ENCODE peak calls at places on chromosomes 1 and 21, in five cellular contexts. T, I, A, X and S are unnamed samples.

GRCh38 chr1:167541610-167542009 is 12.0 kb downstream of the CREG1 start:
- DNase-seq in I (no peak), T (no peak), X (no peak), A (no peak), S (no peak)

GRCh38 chr1:92784051-92784638 is 763 bp downstream of the EVI5 start:
- DNase-seq in X (peak), I (no peak), A (peak), T (no peak), S (no peak)

GRCh38 chr1:245216356-245217110 is 61.7 kb downstream of the KIF26B start:
- DNase-seq in T (no peak), A (no peak), X (no peak), I (no peak), S (no peak)

GRCh38 chr1:205843031-205843859 is 6.7 kb downstream of the PM20D1 start:
- DNase-seq in T (no peak), I (no peak), A (no peak), X (no peak), S (no peak)

GRCh38 chr1:101388904-101389546 is 152.2 kb downstream of the S1PR1 start:
- DNase-seq in T (no peak), A (no peak), X (peak), I (no peak), S (no peak)

GRCh38 chr21:14551741-14552140 is 5.6 kb upstream of the SAMSN1 start:
- DNase-seq in I (no peak), T (no peak), A (no peak), X (no peak), S (no peak)

GRCh38 chr1:119040906-119041305 is 52.8 kb upstream of the TBX15 start:
- DNase-seq in T (no peak), A (peak), I (no peak), X (no peak), S (no peak)

GRCh38 chr1:246930830-246931548 is 759 bp downstream of the AHCTF1 start:
- DNase-seq in A (peak), T (no peak), X (peak), I (peak), S (peak)

GRCh38 chr1:82578086-82578726 is 777.5 kb downstream of the ADGRL2 start:
- DNase-seq in A (no peak), T (no peak), X (no peak), I (no peak), S (no peak)

GRCh38 chr21:27258756-27259429 is 292.0 kb upstream of the ADAMTS5 start:
- DNase-seq in X (no peak), I (no peak), T (no peak), A (no peak), S (no peak)

GRCh38 chr1:243575070-243575469 is 275.0 kb downstream of the AKT3 start:
- DNase-seq in T (no peak), X (peak), A (no peak), I (no peak), S (no peak)

GRCh38 chr1:112589766-112590165 is 29.2 kb downstream of the ST7L start:
- DNase-seq in A (no peak), I (no peak), X (no peak), T (no peak), S (peak)

GRCh38 chr1:41784516-41785279 is 134.0 kb downstream of the HIVEP3 start:
- DNase-seq in T (no peak), I (no peak), X (no peak), A (no peak), S (no peak)

GRCh38 chr1:23793018-23793781 is 2.3 kb downstream of the LYPLA2 start:
- DNase-seq in I (no peak), T (no peak), X (peak), A (peak), S (no peak)

GRCh38 chr1:215957692-215958091 is 390.6 kb downstream of the KCTD3 start:
- DNase-seq in X (peak), A (no peak), T (no peak), I (no peak), S (no peak)

GRCh38 chr1:109971559-109971958 is 13.0 kb upstream of the AHCYL1 start:
- DNase-seq in I (no peak), A (no peak), X (no peak), T (no peak), S (no peak)

GRCh38 chr21:39422468-39423241 is 22.9 kb downstream of the LCA5L start:
- DNase-seq in T (no peak), A (no peak), X (no peak), I (no peak), S (no peak)

GRCh38 chr1:235892734-235893413 is 26.2 kb upstream of the LYST start:
- DNase-seq in T (no peak), I (no peak), A (no peak), X (no peak), S (no peak)
- H3K4me3 ChIP-seq in T (no peak), I (no peak), A (no peak), X (no peak), S (no peak)

DNA sequence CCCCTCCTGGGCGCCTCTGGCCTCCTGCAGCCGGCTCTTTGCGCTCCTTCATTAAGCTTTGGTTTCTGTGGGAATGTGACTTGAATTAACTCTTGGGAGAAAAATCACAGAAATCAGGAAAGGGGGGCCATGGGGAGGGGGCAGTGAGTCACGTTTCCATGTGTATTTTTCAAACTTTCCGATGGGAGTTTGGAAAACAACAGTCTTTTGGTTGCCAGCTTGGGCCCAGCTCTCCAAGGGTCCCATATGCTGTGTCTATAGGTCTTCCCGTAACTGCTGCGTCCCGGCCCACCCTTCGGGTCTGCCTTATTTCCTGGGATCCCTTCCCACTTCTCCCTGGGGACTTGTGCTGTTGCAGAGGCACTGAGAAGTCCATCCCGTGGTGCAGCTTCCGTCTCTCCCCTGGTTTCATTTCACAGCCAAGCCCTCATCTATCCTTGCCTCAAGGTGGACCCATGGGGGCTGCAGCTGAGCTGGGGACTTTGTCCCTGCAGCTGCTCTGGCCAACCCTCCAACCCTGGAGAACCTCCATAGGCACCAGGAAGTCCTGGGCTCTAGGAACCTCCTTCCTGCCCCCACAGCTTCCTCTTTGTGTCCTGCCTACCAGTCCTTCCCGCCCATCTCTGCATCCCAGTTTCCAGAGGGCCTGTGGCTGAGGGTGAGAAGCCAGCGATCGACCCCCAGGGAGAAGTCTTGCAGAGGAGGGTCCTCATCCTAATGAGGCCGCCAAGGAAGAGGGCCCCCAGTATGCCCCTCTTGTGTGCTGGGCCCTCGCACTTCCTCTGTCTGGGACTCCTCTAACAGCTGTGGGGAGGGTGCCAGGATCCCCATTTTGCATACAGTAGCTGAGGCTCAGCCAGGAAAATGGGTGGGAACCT is 11.6 kb upstream of the LMNA start:
- DNase-seq in T (peak), A (no peak), I (no peak), X (peak), S (no peak)
- H3K4me3 ChIP-seq in T (peak), A (no peak), I (no peak), X (no peak), S (no peak)

GRCh38 chr1:38003261-38004250 is 1.8 kb downstream of the FHL3 start:
- DNase-seq in T (no peak), I (no peak), A (no peak), X (peak), S (no peak)
- H3K4me3 ChIP-seq in T (peak), I (peak), A (no peak), X (peak), S (peak)

GRCh38 chr1:160704250-160704649 is 7.4 kb downstream of the CD48 start:
- DNase-seq in A (no peak), X (no peak), I (no peak), T (no peak), S (no peak)
- H3K4me3 ChIP-seq in A (no peak), X (no peak), I (no peak), T (no peak), S (no peak)

GRCh38 chr1:154760469-154760933 is 109.6 kb downstream of the KCNN3 start:
- DNase-seq in I (peak), T (no peak), A (peak), X (no peak), S (peak)
- H3K4me3 ChIP-seq in I (peak), T (no peak), A (no peak), X (no peak), S (peak)

DNA sequence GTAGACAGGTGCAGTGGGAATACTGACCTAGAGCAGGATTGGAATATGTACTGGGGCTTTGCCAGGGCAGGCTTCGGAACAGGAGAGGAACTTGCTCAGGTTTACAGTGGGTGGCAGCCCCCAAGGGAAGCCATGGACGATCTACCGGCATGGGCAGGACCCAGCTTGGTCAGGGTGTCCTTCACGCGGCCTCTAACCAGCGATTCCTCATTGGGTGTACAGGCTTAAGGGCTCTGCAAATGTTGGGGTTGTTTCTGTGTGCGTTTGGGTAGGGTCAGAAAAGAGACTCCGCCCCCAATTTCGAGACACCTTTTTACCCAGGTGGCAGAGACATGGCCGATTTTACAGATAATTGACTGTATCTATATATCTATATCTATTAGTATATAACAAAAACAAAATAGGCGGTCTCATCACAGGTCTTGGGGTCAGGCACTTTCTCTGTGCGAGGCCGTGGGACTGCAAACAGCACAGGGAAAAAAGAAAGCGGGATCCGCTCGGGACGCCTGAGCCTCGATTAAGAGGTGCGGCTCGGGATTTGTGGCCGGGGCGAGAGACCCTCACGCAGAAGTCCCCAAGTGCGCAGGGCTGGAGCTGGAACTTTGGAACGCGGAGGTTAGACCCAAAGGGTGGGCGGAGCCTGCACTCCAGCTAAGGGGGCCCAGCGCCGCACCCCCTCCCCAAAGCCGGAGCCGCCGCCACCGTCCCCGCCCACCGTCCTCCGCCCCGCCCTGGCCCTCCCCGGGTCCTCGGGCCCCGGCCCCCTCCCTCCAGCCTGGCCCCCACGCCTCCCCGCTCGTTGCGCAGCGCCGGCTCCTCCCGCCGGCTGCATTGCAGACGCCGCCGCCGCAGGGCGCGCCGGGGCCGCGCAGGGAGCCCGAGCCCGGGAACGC is 67.5 kb upstream of the VAMP3 start:
- DNase-seq in X (no peak), T (no peak), A (no peak), I (peak), S (peak)
- H3K4me3 ChIP-seq in X (no peak), T (no peak), A (no peak), I (peak), S (peak)

DNA sequence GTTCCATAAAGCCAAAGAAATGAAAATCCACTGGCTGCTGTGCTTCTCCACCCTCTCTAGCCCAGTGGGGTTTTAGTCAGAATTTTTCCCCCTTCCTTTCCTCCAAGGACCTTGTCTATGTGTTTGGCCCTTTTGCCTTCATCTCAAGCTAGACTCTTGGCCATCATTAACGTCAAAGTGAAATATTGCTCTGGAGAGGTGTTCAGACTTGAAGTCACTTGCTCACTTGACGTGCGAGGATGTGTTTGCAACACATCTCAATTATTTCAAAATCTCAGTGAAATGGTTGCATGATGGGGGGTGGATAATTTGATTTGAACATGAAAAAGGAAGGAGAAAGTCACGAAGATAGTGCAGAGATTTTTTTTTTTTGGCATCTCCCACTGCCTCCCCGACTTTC is 13.6 kb downstream of the EVA1C start:
- DNase-seq in T (no peak), X (no peak), I (no peak), A (no peak), S (no peak)
- H3K4me3 ChIP-seq in T (no peak), X (no peak), I (no peak), A (no peak), S (no peak)

DNA sequence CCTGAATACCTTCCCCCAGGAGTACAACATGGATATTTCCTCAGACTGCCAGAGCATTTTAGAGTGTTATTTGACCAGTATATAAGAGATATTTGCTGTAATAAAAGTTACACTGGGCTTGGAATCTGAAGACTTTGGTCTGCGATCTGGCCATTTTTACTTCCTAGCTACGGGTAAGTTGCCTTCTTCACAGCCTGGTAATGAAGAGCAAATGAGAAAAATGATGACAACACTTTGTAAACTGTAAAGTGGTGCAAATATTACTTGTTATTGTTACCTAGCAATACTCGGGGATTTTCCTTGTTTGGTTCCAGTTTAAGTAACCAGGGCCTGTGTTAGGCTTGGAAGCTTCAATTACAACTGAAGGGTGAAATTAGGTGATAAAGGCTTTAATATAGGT is 180.8 kb upstream of the LMO4 start:
- DNase-seq in A (no peak), X (no peak), I (no peak), T (no peak), S (no peak)
- H3K4me3 ChIP-seq in A (no peak), X (no peak), I (no peak), T (no peak), S (no peak)

GRCh38 chr1:209796733-209797025 is 9.3 kb downstream of the IRF6 start:
- DNase-seq in T (no peak), A (no peak), X (no peak), I (no peak), S (no peak)
- H3K4me3 ChIP-seq in T (no peak), A (no peak), X (no peak), I (no peak), S (no peak)